ENCODE peak calls at places on chromosomes 13 and 19, in nine cellular contexts. D, Q, V, Y, F, W, M, C and U are unnamed samples.

GRCh38 chr19:7575426-7576040 is 20.1 kb upstream of the CAMSAP3 start:
- DNase-seq in D (no peak), Q (no peak), V (no peak), Y (no peak), F (peak), W (no peak), M (no peak), C (peak), U (peak)

GRCh38 chr13:98222816-98223215 is 45.7 kb upstream of the RNF113B start:
- DNase-seq in D (no peak), Q (no peak), V (no peak), Y (no peak), F (no peak), W (no peak), M (no peak), C (no peak), U (no peak)

GRCh38 chr13:111537115-111537728 is 216.8 kb downstream of the TEX29 start:
- DNase-seq in D (no peak), Q (no peak), V (no peak), Y (no peak), F (no peak), W (no peak), M (no peak), C (no peak), U (no peak)

GRCh38 chr13:105471683-105472082 is 1063.8 kb downstream of the EFNB2 start:
- DNase-seq in D (no peak), Q (no peak), V (peak), Y (no peak), F (peak), W (no peak), M (peak), C (no peak), U (peak)

GRCh38 chr13:42272115-42272756 is at the start of gene AKAP11:
- DNase-seq in D (peak), Q (peak), V (peak), Y (peak), F (peak), W (peak), M (peak), C (peak), U (peak)

GRCh38 chr19:41997851-41998229 is 3.8 kb upstream of the ATP1A3 start:
- DNase-seq in D (no peak), Q (no peak), V (no peak), Y (no peak), F (no peak), W (no peak), M (no peak), C (no peak), U (no peak)

GRCh38 chr19:2641332-2641698 is 61.2 kb downstream of the GNG7 start:
- DNase-seq in D (no peak), Q (no peak), V (no peak), Y (no peak), F (no peak), W (no peak), M (no peak), C (no peak), U (no peak)

GRCh38 chr13:71865858-71866172 is 1.2 kb downstream of the DACH1 start:
- DNase-seq in D (peak), Q (peak), V (no peak), Y (no peak), F (no peak), W (peak), M (no peak), C (no peak), U (peak)

GRCh38 chr19:11268783-11269267 is 6.5 kb upstream of the DOCK6 start:
- DNase-seq in D (peak), Q (peak), V (peak), Y (peak), F (peak), W (peak), M (peak), C (peak), U (peak)

GRCh38 chr13:35630551-35631275 is 154.2 kb upstream of the MAB21L1 start:
- DNase-seq in D (peak), Q (no peak), V (peak), Y (no peak), F (peak), W (peak), M (peak), C (peak), U (peak)

GRCh38 chr13:44713793-44714469 is 137.8 kb upstream of the TSC22D1 start:
- DNase-seq in D (no peak), Q (no peak), V (peak), Y (no peak), F (peak), W (peak), M (peak), C (peak), U (peak)

GRCh38 chr13:102847272-102848234 is 1.7 kb downstream of the ERCC5 start:
- DNase-seq in D (no peak), Q (no peak), V (peak), Y (no peak), F (peak), W (peak), M (peak), C (peak), U (peak)

GRCh38 chr13:44904982-44905381 is 84.3 kb downstream of the NUFIP1 start:
- DNase-seq in D (no peak), Q (peak), V (peak), Y (peak), F (peak), W (peak), M (peak), C (peak), U (peak)

GRCh38 chr13:43939149-43939548 is 59.4 kb downstream of the LACC1 start:
- DNase-seq in D (no peak), Q (no peak), V (no peak), Y (no peak), F (no peak), W (no peak), M (no peak), C (no peak), U (no peak)

GRCh38 chr19:47863514-47863936 is 4.5 kb downstream of the TPRX2 start:
- DNase-seq in D (peak), Q (peak), V (peak), Y (peak), F (peak), W (peak), M (peak), C (peak), U (peak)

GRCh38 chr13:71514900-71515598 is 352.0 kb downstream of the DACH1 start:
- DNase-seq in D (no peak), Q (no peak), V (no peak), Y (no peak), F (no peak), W (no peak), M (no peak), C (no peak), U (no peak)

GRCh38 chr19:53881482-53882390 is at the start of gene PRKCG:
- DNase-seq in D (peak), Q (no peak), V (no peak), Y (peak), F (no peak), W (no peak), M (no peak), C (no peak), U (no peak)

GRCh38 chr13:49561064-49561410 is 24.3 kb downstream of the RCBTB1 start:
- DNase-seq in D (no peak), Q (no peak), V (peak), Y (no peak), F (peak), W (no peak), M (no peak), C (no peak), U (peak)

GRCh38 chr13:51816604-51817254 is 12.8 kb upstream of the DHRS12 start:
- DNase-seq in D (no peak), Q (no peak), V (no peak), Y (no peak), F (no peak), W (no peak), M (no peak), C (no peak), U (no peak)

GRCh38 chr13:109626386-109627171 is 159.8 kb downstream of the IRS2 start:
- DNase-seq in D (no peak), Q (no peak), V (no peak), Y (no peak), F (no peak), W (no peak), M (no peak), C (no peak), U (no peak)

GRCh38 chr19:776549-776948 is 20.7 kb upstream of the PTBP1 start:
- DNase-seq in D (no peak), Q (no peak), V (no peak), Y (no peak), F (no peak), W (no peak), M (no peak), C (no peak), U (no peak)
- TF ChIP-seq CTCF in D (no peak), Q (no peak), V (no peak), Y (no peak), F (no peak), W (no peak), M (no peak), C (no peak), U (no peak)

DNA sequence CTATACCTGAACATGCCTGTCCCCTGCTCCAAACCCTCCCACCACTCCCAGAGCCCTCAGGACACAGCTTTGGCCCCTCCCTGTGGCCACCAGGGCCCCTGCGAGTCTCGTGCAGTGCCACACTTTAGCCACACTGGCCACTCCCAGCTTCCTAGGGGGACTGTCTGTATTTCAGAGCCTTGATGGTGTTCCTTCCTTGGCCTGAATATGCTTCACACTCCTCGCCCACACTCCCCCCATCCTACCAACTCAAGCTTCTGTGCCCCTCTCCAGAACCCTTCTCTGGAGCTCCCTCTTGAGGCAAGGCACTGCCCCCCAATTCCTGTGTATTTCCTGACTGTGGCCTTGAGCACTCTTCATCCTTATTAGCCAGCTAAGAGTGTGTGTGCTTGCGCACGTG is 80.2 kb downstream of the DPF1 start:
- DNase-seq in D (no peak), Q (no peak), V (no peak), Y (no peak), F (no peak), W (no peak), M (no peak), C (no peak), U (no peak)
- TF ChIP-seq CTCF in D (no peak), Q (no peak), V (no peak), Y (no peak), F (peak), W (peak), M (no peak), C (peak), U (peak)

DNA sequence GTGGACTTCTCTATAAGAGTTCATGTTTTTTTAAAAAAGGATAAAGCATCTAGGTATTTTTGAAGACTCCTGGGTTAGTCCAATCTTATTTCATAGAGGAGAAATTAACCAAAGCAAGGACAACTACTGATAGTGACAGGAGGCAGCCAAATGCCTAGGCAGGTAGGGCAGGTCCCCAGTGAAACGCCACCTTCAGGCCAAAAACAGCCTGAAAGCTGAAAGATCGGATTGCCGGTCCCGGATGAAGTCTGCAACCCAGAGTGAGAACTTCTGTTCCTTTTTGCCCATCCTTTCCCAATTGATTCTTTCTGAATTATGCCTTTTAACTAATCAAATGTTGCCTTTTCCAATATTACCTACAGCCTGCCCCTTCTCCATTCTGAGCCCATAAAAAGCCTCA is 6.1 kb upstream of the GGACT start:
- DNase-seq in D (peak), Q (no peak), V (no peak), Y (no peak), F (no peak), W (no peak), M (no peak), C (no peak), U (no peak)
- TF ChIP-seq CTCF in D (peak), Q (no peak), V (no peak), Y (no peak), F (peak), W (peak), M (peak), C (peak), U (peak)

GRCh38 chr13:84571264-84571663 is 689.0 kb upstream of the SLITRK1 start:
- DNase-seq in D (no peak), Q (no peak), V (no peak), Y (no peak), F (no peak), W (no peak), M (no peak), C (no peak), U (no peak)
- TF ChIP-seq CTCF in D (no peak), Q (no peak), V (no peak), Y (no peak), F (peak), W (no peak), M (no peak), C (peak), U (no peak)

DNA sequence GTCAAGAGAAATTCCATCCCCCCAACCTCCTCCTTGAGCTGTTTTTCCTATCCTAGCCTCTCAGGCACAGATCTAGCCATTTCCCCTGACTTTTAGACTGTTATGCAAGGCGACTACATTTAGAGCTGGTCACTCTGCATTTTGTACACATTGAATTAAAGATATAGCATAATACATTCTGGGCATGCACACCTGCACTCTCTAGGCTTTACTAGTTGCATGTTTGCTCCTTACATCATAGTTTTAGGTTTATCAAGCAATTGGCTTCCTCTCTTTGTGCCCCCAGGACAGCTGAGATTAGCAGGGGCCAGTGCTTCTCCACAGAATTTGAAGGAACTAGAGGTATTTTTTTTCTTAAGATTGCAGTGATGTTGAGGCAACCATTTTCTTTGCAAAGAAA is 19.5 kb downstream of the GPC6 start:
- DNase-seq in D (no peak), Q (no peak), V (no peak), Y (no peak), F (no peak), W (no peak), M (no peak), C (no peak), U (no peak)
- TF ChIP-seq CTCF in D (no peak), Q (no peak), V (no peak), Y (no peak), F (no peak), W (no peak), M (no peak), C (no peak), U (no peak)

GRCh38 chr13:46726347-46726746 is 70.6 kb downstream of the ESD start:
- DNase-seq in D (no peak), Q (no peak), V (no peak), Y (no peak), F (no peak), W (no peak), M (no peak), C (no peak), U (no peak)
- TF ChIP-seq CTCF in D (no peak), Q (no peak), V (no peak), Y (no peak), F (no peak), W (no peak), M (no peak), C (no peak), U (no peak)